ENCODE peak calls at places on chromosomes 12 and 14, in seven cellular contexts. One of them, this sample, is unnamed.

GRCh38 chr14:70189678-70190077 is 927 bp upstream of the SLC8A3 start:
- DNase-seq in GM12865: peak
- DNase-seq in substantia nigra: no peak
- DNase-seq in EL: no peak
- DNase-seq in NCI-H2029: no peak
- DNase-seq in activated CD4-positive, CD25-positive, alpha-beta regulatory T cell: no peak
- DNase-seq in HuH-7: no peak
- DNase-seq in this sample: peak

GRCh38 chr12:52171950-52172512 is 19.8 kb downstream of the KRT80 start:
- DNase-seq in EL: peak
- DNase-seq in NCI-H2029: peak
- DNase-seq in GM12865: no peak
- DNase-seq in HuH-7: peak
- DNase-seq in activated CD4-positive, CD25-positive, alpha-beta regulatory T cell: no peak
- DNase-seq in substantia nigra: no peak
- DNase-seq in this sample: peak

GRCh38 chr14:100604709-100605108 is 17.5 kb upstream of the BEGAIN start:
- DNase-seq in HuH-7: no peak
- DNase-seq in NCI-H2029: no peak
- DNase-seq in activated CD4-positive, CD25-positive, alpha-beta regulatory T cell: no peak
- DNase-seq in substantia nigra: no peak
- DNase-seq in EL: no peak
- DNase-seq in GM12865: no peak
- DNase-seq in this sample: no peak

GRCh38 chr12:77847060-77847541 is 16.4 kb downstream of the NAV3 start:
- DNase-seq in activated CD4-positive, CD25-positive, alpha-beta regulatory T cell: no peak
- DNase-seq in substantia nigra: no peak
- DNase-seq in EL: peak
- DNase-seq in NCI-H2029: no peak
- DNase-seq in HuH-7: no peak
- DNase-seq in GM12865: peak
- DNase-seq in this sample: no peak

GRCh38 chr12:98725481-98726247 is 80.6 kb downstream of the APAF1 start:
- DNase-seq in HuH-7: peak
- DNase-seq in substantia nigra: peak
- DNase-seq in activated CD4-positive, CD25-positive, alpha-beta regulatory T cell: no peak
- DNase-seq in GM12865: peak
- DNase-seq in EL: peak
- DNase-seq in NCI-H2029: no peak
- DNase-seq in this sample: peak

GRCh38 chr14:94392510-94392935 is 4.1 kb upstream of the SERPINA1 start:
- DNase-seq in NCI-H2029: no peak
- DNase-seq in GM12865: peak
- DNase-seq in EL: peak
- DNase-seq in activated CD4-positive, CD25-positive, alpha-beta regulatory T cell: no peak
- DNase-seq in substantia nigra: peak
- DNase-seq in HuH-7: no peak
- DNase-seq in this sample: no peak

GRCh38 chr12:29395356-29395755 is 14.4 kb upstream of the ERGIC2 start:
- DNase-seq in HuH-7: no peak
- DNase-seq in GM12865: no peak
- DNase-seq in NCI-H2029: no peak
- DNase-seq in EL: no peak
- DNase-seq in activated CD4-positive, CD25-positive, alpha-beta regulatory T cell: no peak
- DNase-seq in substantia nigra: no peak
- DNase-seq in this sample: no peak

GRCh38 chr14:36096090-36096489 is 80.4 kb downstream of the PTCSC3 start:
- DNase-seq in HuH-7: no peak
- DNase-seq in GM12865: no peak
- DNase-seq in NCI-H2029: no peak
- DNase-seq in EL: no peak
- DNase-seq in activated CD4-positive, CD25-positive, alpha-beta regulatory T cell: no peak
- DNase-seq in substantia nigra: no peak
- DNase-seq in this sample: no peak

GRCh38 chr12:92648242-92649031 is 54.4 kb upstream of the PLEKHG7 start:
- DNase-seq in HuH-7: no peak
- DNase-seq in activated CD4-positive, CD25-positive, alpha-beta regulatory T cell: no peak
- DNase-seq in GM12865: no peak
- DNase-seq in substantia nigra: no peak
- DNase-seq in NCI-H2029: no peak
- DNase-seq in EL: no peak
- DNase-seq in this sample: peak